ENCODE peak calls at places on chromosomes 5 and 9, in six cellular contexts. P, Z, D, Q, C and M are unnamed samples.

GRCh38 chr9:83583151-83584014 is 39.6 kb upstream of the IDNK start:
- DNase-seq in P (peak), Q (peak), Z (peak), C (peak), D (peak), M (peak)

GRCh38 chr5:72156921-72157320 is 49.6 kb downstream of the MAP1B start:
- DNase-seq in Q (no peak), D (peak), P (no peak), Z (peak), C (no peak), M (peak)

GRCh38 chr5:119311688-119312087 is 44.1 kb upstream of the TNFAIP8 start:
- DNase-seq in Z (no peak), Q (no peak), D (no peak), C (no peak), P (no peak), M (no peak)

GRCh38 chr5:143233020-143233419 is 170.5 kb downstream of the NR3C1 start:
- DNase-seq in P (no peak), Q (no peak), D (peak), Z (peak), C (no peak), M (peak)

GRCh38 chr5:5315068-5315835 is 107.2 kb upstream of the ICE1 start:
- DNase-seq in C (no peak), P (no peak), Q (no peak), Z (peak), D (no peak), M (no peak)

GRCh38 chr9:5652810-5653209 is 23.9 kb downstream of the RIC1 start:
- DNase-seq in Z (no peak), D (no peak), Q (no peak), P (no peak), C (no peak), M (peak)

GRCh38 chr9:123359106-123359505 is 3.1 kb downstream of the CRB2 start:
- DNase-seq in C (no peak), Q (no peak), Z (no peak), P (no peak), D (no peak), M (no peak)

GRCh38 chr5:124740991-124741583 is 5.4 kb downstream of the ZNF608 start:
- DNase-seq in Q (no peak), D (peak), C (no peak), Z (peak), P (no peak), M (peak)

GRCh38 chr5:112957970-112958773 is 18.4 kb upstream of the DCP2 start:
- DNase-seq in C (peak), P (peak), D (peak), Q (peak), Z (peak), M (peak)

GRCh38 chr9:126461608-126462007 is 135.0 kb downstream of the MVB12B start:
- DNase-seq in Q (no peak), C (no peak), D (no peak), Z (no peak), P (no peak), M (no peak)

GRCh38 chr9:129885018-129885669 is 49.9 kb downstream of the USP20 start:
- DNase-seq in Q (peak), Z (no peak), D (no peak), C (peak), P (peak), M (no peak)

GRCh38 chr5:139094154-139095131 is 103.7 kb downstream of the SIL1 start:
- DNase-seq in P (no peak), C (no peak), D (no peak), Q (no peak), Z (no peak), M (no peak)

GRCh38 chr5:77627869-77628674 is 10.4 kb downstream of the OTP start:
- DNase-seq in D (no peak), Q (no peak), P (no peak), Z (no peak), C (no peak), M (no peak)

GRCh38 chr9:137046094-137046787 is at the start of gene NPDC1:
- DNase-seq in Z (peak), C (peak), Q (peak), D (peak), P (peak), M (peak)

GRCh38 chr9:91422832-91423711 is 560 bp downstream of the NFIL3 start:
- DNase-seq in Z (peak), D (peak), C (peak), Q (peak), P (peak), M (peak)

GRCh38 chr9:92564479-92564878 is 28.7 kb upstream of the ECM2 start:
- DNase-seq in C (no peak), Q (no peak), P (no peak), D (peak), Z (peak), M (peak)

GRCh38 chr5:83608122-83608521 is 112.5 kb downstream of the HAPLN1 start:
- DNase-seq in C (peak), Q (peak), P (no peak), Z (peak), D (peak), M (peak)

GRCh38 chr9:90999425-91000397 is 198.1 kb downstream of the SYK start:
- DNase-seq in Z (no peak), Q (no peak), C (no peak), D (no peak), P (no peak), M (peak)

GRCh38 chr5:1380011-1380817 is 35.3 kb upstream of the CLPTM1L start:
- DNase-seq in D (peak), C (peak), P (peak), Z (no peak), Q (no peak), M (peak)

GRCh38 chr9:4180907-4181605 is 118.8 kb downstream of the GLIS3 start:
- DNase-seq in P (no peak), Z (no peak), Q (no peak), D (no peak), C (no peak), M (no peak)

GRCh38 chr5:110169461-110169860 is 479.7 kb downstream of the MAN2A1 start:
- DNase-seq in C (no peak), Q (no peak), D (no peak), P (no peak), Z (no peak), M (no peak)

GRCh38 chr5:81850932-81851331 is 100.0 kb upstream of the SSBP2 start:
- DNase-seq in P (no peak), D (peak), Q (no peak), C (no peak), Z (no peak), M (no peak)
- H3K4me3 ChIP-seq in P (no peak), D (no peak), Q (peak), C (peak), Z (no peak), M (no peak)

GRCh38 chr5:151825445-151825844 is 53.7 kb downstream of the G3BP1 start:
- DNase-seq in C (peak), D (peak), Q (peak), P (peak), Z (peak), M (peak)
- TF ChIP-seq CTCF in C (peak), D (peak), Q (peak), P (peak), Z (peak), M (peak)

DNA sequence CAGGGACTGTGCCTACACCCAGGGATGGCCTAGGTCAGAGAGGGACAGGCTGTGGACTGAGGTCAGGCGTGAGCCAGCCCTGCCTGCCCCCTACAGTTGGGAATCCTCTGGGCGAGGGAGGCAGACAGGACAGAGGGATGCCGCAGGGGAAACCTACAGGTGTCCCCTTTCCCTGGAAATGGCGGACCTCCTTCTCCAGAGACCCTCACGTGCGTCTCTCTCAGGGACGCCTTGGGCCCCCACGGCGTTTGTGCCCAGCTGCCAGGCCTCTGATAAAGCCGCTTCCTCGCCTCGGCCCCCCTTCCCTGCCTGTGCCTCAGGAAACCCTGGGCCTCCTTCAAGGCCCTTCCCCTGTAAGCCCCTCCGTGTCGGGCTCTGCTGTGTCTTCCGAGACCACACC is 129.3 kb downstream of the RXRA start:
- DNase-seq in Q (no peak), D (no peak), C (no peak), Z (no peak), P (no peak), M (no peak)
- H3K4me3 ChIP-seq in Q (no peak), D (peak), C (peak), Z (no peak), P (no peak), M (no peak)

DNA sequence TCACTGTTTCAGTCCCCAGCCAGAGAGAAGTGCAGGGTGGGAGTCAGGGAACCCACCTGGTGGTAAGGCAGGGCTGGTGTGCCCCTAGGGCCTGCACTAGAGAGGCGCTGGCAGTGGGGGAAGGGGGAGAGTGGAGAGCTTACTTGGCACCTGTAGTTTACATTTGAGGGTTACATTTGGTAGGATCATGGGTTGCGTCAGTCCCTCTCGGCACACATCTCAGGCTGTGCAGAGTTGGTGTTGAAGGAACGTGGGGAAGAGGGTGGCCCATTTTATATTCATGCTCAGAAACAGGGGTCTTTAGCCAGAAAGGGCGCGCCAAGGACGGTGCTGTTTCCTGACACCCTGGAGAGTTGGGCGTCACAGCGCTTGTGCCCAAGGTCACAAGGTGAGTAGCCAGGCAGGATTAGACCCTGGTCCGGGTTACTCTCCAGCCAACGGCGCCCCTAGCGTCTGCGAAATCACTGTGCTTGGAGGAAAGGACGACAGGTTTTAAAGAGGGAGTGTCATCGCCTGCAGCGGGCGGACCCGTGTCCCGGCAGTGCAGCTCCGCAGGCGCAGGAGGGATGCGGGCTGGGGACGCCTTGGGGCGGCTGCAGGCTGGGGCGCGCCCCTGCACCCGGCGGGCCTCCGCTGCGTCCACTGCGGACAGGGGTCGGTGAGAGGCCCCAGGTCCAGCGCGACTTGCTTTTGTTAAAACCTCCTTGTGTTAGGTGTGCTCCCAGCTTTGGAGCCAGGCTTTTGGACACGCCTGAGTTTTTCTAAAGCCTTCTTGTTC is 272.6 kb downstream of the FANCC start:
- DNase-seq in Q (no peak), Z (no peak), C (peak), P (no peak), D (no peak), M (no peak)
- TF ChIP-seq CTCF in Q (no peak), Z (peak), C (peak), P (no peak), D (peak), M (no peak)

DNA sequence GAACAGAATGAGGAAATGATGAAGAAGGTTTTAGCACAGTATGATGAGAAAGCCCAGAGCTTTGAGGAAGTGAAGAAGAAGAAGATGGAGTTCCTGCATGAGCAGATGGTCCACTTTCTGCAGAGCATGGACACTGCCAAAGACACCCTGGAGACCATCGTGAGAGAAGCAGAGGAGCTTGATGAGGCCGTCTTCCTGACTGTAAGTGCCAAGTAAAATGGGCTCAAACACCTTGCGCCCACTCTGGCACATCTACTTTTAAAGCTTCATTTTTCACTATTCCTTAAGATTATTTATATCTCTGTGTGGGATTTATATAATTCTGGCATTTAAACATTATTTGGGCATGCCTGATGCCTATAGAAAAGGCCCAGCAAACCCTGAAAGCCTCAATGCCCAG is 55.6 kb downstream of the CMYA5 start:
- DNase-seq in C (no peak), P (no peak), D (no peak), Z (no peak), Q (no peak), M (no peak)
- H3K4me3 ChIP-seq in C (no peak), P (no peak), D (no peak), Z (no peak), Q (no peak), M (no peak)

GRCh38 chr9:22817181-22817580 is 370.6 kb downstream of the DMRTA1 start:
- DNase-seq in C (no peak), Z (peak), Q (no peak), P (no peak), D (peak), M (peak)

GRCh38 chr9:22815246-22815645 is 368.6 kb downstream of the DMRTA1 start:
- DNase-seq in Q (no peak), Z (no peak), P (no peak), D (no peak), C (no peak), M (no peak)

GRCh38 chr9:22809371-22809770 is 362.7 kb downstream of the DMRTA1 start:
- DNase-seq in Z (no peak), C (no peak), P (no peak), Q (no peak), D (no peak), M (no peak)

GRCh38 chr9:22808876-22809275 is 362.3 kb downstream of the DMRTA1 start:
- DNase-seq in Q (no peak), C (no peak), Z (no peak), D (no peak), P (no peak), M (no peak)

GRCh38 chr9:22813520-22813919 is 366.9 kb downstream of the DMRTA1 start:
- DNase-seq in D (peak), Z (peak), Q (no peak), P (no peak), C (no peak), M (peak)
- TF ChIP-seq CTCF in D (no peak), Z (peak), Q (peak), P (no peak), C (no peak), M (peak)

DNA sequence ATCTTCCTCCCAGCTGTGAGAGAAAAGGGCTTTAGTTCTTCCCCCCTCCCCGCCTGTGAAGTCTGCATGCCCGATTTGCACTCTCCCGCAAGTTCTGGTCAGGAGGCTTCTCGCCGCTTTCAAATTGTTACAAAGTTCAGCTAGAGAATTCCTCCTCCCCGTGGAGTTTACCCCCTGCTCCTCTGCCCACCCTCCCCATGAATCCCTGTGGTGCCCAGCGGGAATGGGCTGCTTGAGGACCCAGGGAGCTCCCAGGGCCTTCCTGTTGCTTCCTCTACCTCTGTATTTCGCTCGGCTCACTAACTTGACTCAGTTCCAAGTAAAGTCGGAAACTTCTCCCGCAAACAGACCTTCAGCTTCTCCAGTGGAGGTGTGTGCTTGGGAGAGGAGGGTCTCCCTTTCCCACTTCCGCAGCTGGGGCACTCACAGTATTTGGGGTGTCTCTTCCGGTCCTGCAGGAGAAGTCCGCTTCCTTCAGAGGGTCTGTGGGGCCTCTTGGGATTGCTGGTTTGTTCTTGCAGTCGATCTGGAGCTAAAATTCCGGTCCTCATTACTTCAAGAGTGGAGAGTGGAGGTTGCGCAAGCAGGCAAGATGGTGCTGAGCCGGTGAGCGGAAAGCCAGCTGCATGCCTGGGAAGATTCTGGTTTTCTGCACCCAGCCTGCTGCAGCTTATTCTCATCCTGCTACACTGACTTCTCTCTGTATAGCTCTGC is 97.8 kb downstream of the ADAMTS12 start:
- DNase-seq in Q (no peak), Z (no peak), P (no peak), C (no peak), D (peak), M (no peak)
- H3K4me3 ChIP-seq in Q (no peak), Z (no peak), P (no peak), C (no peak), D (peak), M (no peak)

DNA sequence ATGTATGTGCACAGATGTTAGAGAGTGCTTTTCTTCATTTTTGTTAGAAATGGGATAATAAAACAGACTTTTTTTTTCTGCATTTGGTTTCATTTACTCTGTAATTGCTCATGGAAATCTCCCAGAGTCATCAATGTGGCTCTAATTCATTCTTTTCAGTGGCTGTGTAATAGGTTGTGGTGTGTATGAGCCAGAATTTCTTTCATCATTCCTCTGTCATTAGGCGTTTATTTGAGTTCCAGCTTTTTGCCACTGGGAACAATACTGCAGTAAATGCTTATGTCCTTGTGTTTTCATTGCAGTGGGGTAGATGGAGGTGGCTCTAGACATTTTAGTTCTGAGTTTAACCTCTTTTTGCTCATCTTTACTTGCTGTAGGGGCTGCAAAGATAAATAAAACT is 118.9 kb downstream of the NXNL2 start:
- DNase-seq in D (peak), C (no peak), P (no peak), Z (peak), Q (no peak), M (peak)
- TF ChIP-seq CTCF in D (no peak), C (no peak), P (no peak), Z (no peak), Q (no peak), M (no peak)

GRCh38 chr9:14909631-14910177 is 524 bp downstream of the FREM1 start:
- DNase-seq in P (no peak), Q (no peak), C (no peak), D (no peak), Z (no peak), M (no peak)
- H3K4me3 ChIP-seq in P (no peak), Q (no peak), C (peak), D (peak), Z (no peak), M (no peak)

GRCh38 chr5:7801898-7802614 is 48.9 kb downstream of the CFAP90 start:
- DNase-seq in Q (no peak), D (no peak), C (no peak), P (no peak), Z (no peak), M (no peak)

GRCh38 chr5:7802855-7803254 is 48.1 kb downstream of the CFAP90 start:
- DNase-seq in Q (no peak), P (no peak), Z (no peak), C (no peak), D (peak), M (no peak)

GRCh38 chr5:7808998-7809397 is 41.9 kb downstream of the CFAP90 start:
- DNase-seq in Q (no peak), C (no peak), D (no peak), P (no peak), Z (no peak), M (no peak)

DNA sequence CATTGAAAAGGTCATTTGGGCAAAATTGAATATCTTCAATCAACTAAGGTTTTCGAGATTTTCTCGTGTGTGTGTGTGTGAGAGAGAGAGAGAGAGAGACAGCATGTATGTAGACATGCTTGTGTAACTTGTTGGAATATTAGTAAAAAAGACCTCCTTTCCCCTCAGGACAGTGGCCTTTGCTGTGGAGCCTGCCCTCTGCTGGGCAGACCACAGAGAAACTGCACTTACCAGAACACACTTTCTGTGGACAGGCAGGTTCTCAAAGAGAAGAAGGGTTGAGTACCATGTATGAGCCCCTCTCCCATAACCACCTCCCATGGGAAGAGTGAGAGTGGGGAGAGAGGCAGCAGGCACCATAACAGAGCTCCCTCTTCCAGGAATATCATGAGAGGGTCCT is 45.6 kb downstream of the CFAP90 start:
- DNase-seq in P (no peak), D (peak), Q (no peak), Z (no peak), C (no peak), M (no peak)
- TF ChIP-seq CTCF in P (no peak), D (peak), Q (peak), Z (peak), C (no peak), M (peak)